ENCODE peak calls at places on chromosomes 1 and 21, in five cellular contexts. One of them, this sample, is unnamed. For H3K9me3, the result is how much of the 10 kb centered on the place peaks cover.

GRCh38 chr1:163928080-163928479 is 606.3 kb downstream of the NUF2 start:
- DNase-seq in cardiac muscle cell: no peak
- DNase-seq in psoas muscle: no peak
- DNase-seq in CD4-positive, alpha-beta memory T cell: no peak
- DNase-seq in fibroblast of lung: no peak
- DNase-seq in this sample: no peak

GRCh38 chr1:37930246-37931142 is 16.4 kb downstream of the INPP5B start:
- DNase-seq in cardiac muscle cell: peak
- DNase-seq in psoas muscle: no peak
- DNase-seq in CD4-positive, alpha-beta memory T cell: peak
- DNase-seq in fibroblast of lung: no peak
- DNase-seq in this sample: no peak

GRCh38 chr1:204089044-204089751 is 16.3 kb downstream of the SOX13 start:
- DNase-seq in cardiac muscle cell: no peak
- DNase-seq in psoas muscle: peak
- DNase-seq in CD4-positive, alpha-beta memory T cell: no peak
- DNase-seq in fibroblast of lung: peak
- DNase-seq in this sample: no peak

GRCh38 chr1:15328785-15329480 is 80.8 kb upstream of the EFHD2 start:
- DNase-seq in cardiac muscle cell: peak
- DNase-seq in psoas muscle: peak
- DNase-seq in CD4-positive, alpha-beta memory T cell: no peak
- DNase-seq in fibroblast of lung: peak
- DNase-seq in this sample: no peak

GRCh38 chr1:29805122-29805895 is 569.0 kb downstream of the PTPRU start:
- DNase-seq in cardiac muscle cell: peak
- DNase-seq in psoas muscle: no peak
- DNase-seq in CD4-positive, alpha-beta memory T cell: no peak
- DNase-seq in fibroblast of lung: no peak
- DNase-seq in this sample: no peak

GRCh38 chr1:7478797-7479499 is 292.1 kb upstream of the VAMP3 start:
- DNase-seq in cardiac muscle cell: no peak
- DNase-seq in psoas muscle: no peak
- DNase-seq in CD4-positive, alpha-beta memory T cell: no peak
- DNase-seq in fibroblast of lung: peak
- DNase-seq in this sample: no peak

GRCh38 chr1:31532114-31532644 is 44.1 kb upstream of the TINAGL1 start:
- DNase-seq in cardiac muscle cell: no peak
- DNase-seq in psoas muscle: no peak
- DNase-seq in CD4-positive, alpha-beta memory T cell: no peak
- DNase-seq in fibroblast of lung: no peak
- DNase-seq in this sample: no peak

GRCh38 chr1:8205771-8206170 is 112.1 kb upstream of the SLC45A1 start:
- DNase-seq in cardiac muscle cell: no peak
- DNase-seq in psoas muscle: no peak
- DNase-seq in CD4-positive, alpha-beta memory T cell: no peak
- DNase-seq in fibroblast of lung: peak
- DNase-seq in this sample: no peak

GRCh38 chr21:41130883-41131282 is 37.1 kb upstream of the BACE2 start:
- DNase-seq in cardiac muscle cell: no peak
- DNase-seq in psoas muscle: no peak
- DNase-seq in CD4-positive, alpha-beta memory T cell: no peak
- DNase-seq in fibroblast of lung: no peak
- DNase-seq in this sample: no peak

GRCh38 chr1:247883346-247883745 is 12.0 kb upstream of the OR2W3 start:
- DNase-seq in cardiac muscle cell: no peak
- DNase-seq in psoas muscle: no peak
- DNase-seq in CD4-positive, alpha-beta memory T cell: no peak
- DNase-seq in fibroblast of lung: no peak
- DNase-seq in this sample: no peak

GRCh38 chr1:165647517-165647916 is 16.5 kb downstream of the MGST3 start:
- DNase-seq in cardiac muscle cell: no peak
- DNase-seq in psoas muscle: no peak
- DNase-seq in CD4-positive, alpha-beta memory T cell: no peak
- DNase-seq in fibroblast of lung: no peak
- DNase-seq in this sample: no peak

GRCh38 chr1:41954533-41954944 is 35.8 kb upstream of the HIVEP3 start:
- DNase-seq in cardiac muscle cell: no peak
- DNase-seq in psoas muscle: no peak
- DNase-seq in CD4-positive, alpha-beta memory T cell: no peak
- DNase-seq in fibroblast of lung: peak
- DNase-seq in this sample: no peak

GRCh38 chr1:230303822-230304221 is 122.3 kb downstream of the PGBD5 start:
- DNase-seq in cardiac muscle cell: no peak
- DNase-seq in psoas muscle: no peak
- DNase-seq in CD4-positive, alpha-beta memory T cell: no peak
- DNase-seq in fibroblast of lung: peak
- DNase-seq in this sample: no peak

GRCh38 chr1:100627018-100627716 is 89.2 kb downstream of the GPR88 start:
- DNase-seq in cardiac muscle cell: no peak
- DNase-seq in psoas muscle: no peak
- DNase-seq in CD4-positive, alpha-beta memory T cell: no peak
- DNase-seq in fibroblast of lung: peak
- DNase-seq in this sample: no peak

GRCh38 chr1:36874271-36875017 is 159.9 kb downstream of the GRIK3 start:
- DNase-seq in cardiac muscle cell: no peak
- DNase-seq in psoas muscle: no peak
- DNase-seq in CD4-positive, alpha-beta memory T cell: no peak
- DNase-seq in fibroblast of lung: no peak
- DNase-seq in this sample: no peak

GRCh38 chr21:14116080-14116481 is 94.7 kb downstream of the LIPI start:
- DNase-seq in cardiac muscle cell: no peak
- DNase-seq in psoas muscle: no peak
- DNase-seq in CD4-positive, alpha-beta memory T cell: no peak
- DNase-seq in fibroblast of lung: no peak
- DNase-seq in this sample: no peak

GRCh38 chr21:25493722-25494121 is 113.6 kb downstream of the MRPL39 start:
- DNase-seq in cardiac muscle cell: no peak
- DNase-seq in psoas muscle: no peak
- DNase-seq in CD4-positive, alpha-beta memory T cell: no peak
- DNase-seq in fibroblast of lung: no peak
- DNase-seq in this sample: no peak

GRCh38 chr21:25489673-25490072 is 117.6 kb downstream of the MRPL39 start:
- DNase-seq in cardiac muscle cell: no peak
- DNase-seq in psoas muscle: no peak
- DNase-seq in CD4-positive, alpha-beta memory T cell: no peak
- DNase-seq in fibroblast of lung: no peak
- DNase-seq in this sample: no peak

GRCh38 chr21:25494804-25495203 is 112.5 kb downstream of the MRPL39 start:
- DNase-seq in cardiac muscle cell: no peak
- DNase-seq in psoas muscle: no peak
- DNase-seq in CD4-positive, alpha-beta memory T cell: no peak
- DNase-seq in fibroblast of lung: no peak
- DNase-seq in this sample: no peak

GRCh38 chr21:25490742-25491141 is 116.5 kb downstream of the MRPL39 start:
- DNase-seq in cardiac muscle cell: no peak
- DNase-seq in psoas muscle: no peak
- DNase-seq in CD4-positive, alpha-beta memory T cell: no peak
- DNase-seq in fibroblast of lung: no peak
- DNase-seq in this sample: no peak

GRCh38 chr21:25491267-25491666 is 116.0 kb downstream of the MRPL39 start:
- DNase-seq in cardiac muscle cell: no peak
- DNase-seq in psoas muscle: no peak
- DNase-seq in CD4-positive, alpha-beta memory T cell: no peak
- DNase-seq in fibroblast of lung: no peak
- DNase-seq in this sample: no peak
- H3K9me3 ChIP-seq in cardiac muscle cell: under half
- H3K9me3 ChIP-seq in psoas muscle: under half
- H3K9me3 ChIP-seq in CD4-positive, alpha-beta memory T cell: under half
- H3K9me3 ChIP-seq in fibroblast of lung: under half
- H3K9me3 ChIP-seq in this sample: under half

DNA sequence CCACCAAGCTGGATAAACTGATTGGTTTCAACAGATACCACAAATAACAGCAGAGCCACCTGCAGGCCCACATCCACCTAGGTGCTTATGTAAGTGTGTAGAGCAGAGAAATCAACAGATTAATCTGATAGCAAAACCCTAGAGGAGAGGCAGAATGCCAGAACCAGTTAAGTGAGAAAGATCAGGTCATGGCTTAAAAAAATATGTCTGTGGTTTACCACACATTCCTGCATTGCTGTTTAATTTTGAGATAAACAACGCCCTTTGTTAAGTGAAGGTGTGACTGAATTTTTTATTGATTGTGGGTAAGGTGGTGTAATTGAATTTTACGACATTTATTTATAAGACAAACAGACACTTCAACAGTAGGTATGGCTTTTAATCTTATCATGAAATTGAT is 21.2 kb downstream of the CRNN start:
- DNase-seq in cardiac muscle cell: no peak
- DNase-seq in psoas muscle: no peak
- DNase-seq in CD4-positive, alpha-beta memory T cell: peak
- DNase-seq in fibroblast of lung: no peak
- DNase-seq in this sample: no peak
- H3K9me3 ChIP-seq in cardiac muscle cell: under half
- H3K9me3 ChIP-seq in psoas muscle: under half
- H3K9me3 ChIP-seq in CD4-positive, alpha-beta memory T cell: under half
- H3K9me3 ChIP-seq in fibroblast of lung: under half
- H3K9me3 ChIP-seq in this sample: under half

DNA sequence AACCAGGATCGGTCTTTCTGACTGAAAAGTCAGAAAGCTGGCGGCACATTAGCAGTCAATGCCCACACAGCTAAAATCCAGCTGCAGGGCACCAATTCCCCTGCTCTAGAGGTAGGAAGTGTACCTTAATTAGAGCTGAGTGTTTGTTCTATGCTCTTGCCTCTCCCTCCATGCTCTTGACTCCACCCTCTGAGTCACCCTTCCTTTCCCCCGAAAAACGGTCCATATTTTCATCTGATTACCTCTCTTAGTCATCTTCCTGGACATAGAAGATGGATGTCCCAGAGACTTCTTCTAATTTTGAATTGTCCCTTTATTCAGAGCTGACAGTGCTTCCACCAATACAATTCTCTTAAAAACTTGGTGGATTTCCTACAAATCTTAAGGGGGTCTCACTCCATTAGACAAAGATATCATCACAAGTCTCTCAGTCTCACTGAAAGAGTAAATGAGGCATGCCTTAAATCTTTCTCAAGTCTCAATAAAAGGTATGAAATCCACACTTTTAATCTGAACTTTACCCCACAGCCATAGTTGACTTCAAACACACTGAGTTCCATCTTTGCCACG is 44.1 kb upstream of the SLC19A1 start:
- DNase-seq in cardiac muscle cell: no peak
- DNase-seq in psoas muscle: no peak
- DNase-seq in CD4-positive, alpha-beta memory T cell: no peak
- DNase-seq in fibroblast of lung: no peak
- DNase-seq in this sample: no peak
- H3K9me3 ChIP-seq in cardiac muscle cell: under half
- H3K9me3 ChIP-seq in psoas muscle: under half
- H3K9me3 ChIP-seq in CD4-positive, alpha-beta memory T cell: under half
- H3K9me3 ChIP-seq in fibroblast of lung: under half
- H3K9me3 ChIP-seq in this sample: under half

GRCh38 chr1:4002061-4002521 is 102.0 kb upstream of the C1orf174 start:
- DNase-seq in cardiac muscle cell: no peak
- DNase-seq in psoas muscle: no peak
- DNase-seq in CD4-positive, alpha-beta memory T cell: no peak
- DNase-seq in fibroblast of lung: no peak
- DNase-seq in this sample: no peak
- H3K9me3 ChIP-seq in cardiac muscle cell: under half
- H3K9me3 ChIP-seq in psoas muscle: under half
- H3K9me3 ChIP-seq in CD4-positive, alpha-beta memory T cell: under half
- H3K9me3 ChIP-seq in fibroblast of lung: under half
- H3K9me3 ChIP-seq in this sample: under half

GRCh38 chr21:9750341-9751086 is 770.9 kb upstream of the TPTE start:
- DNase-seq in cardiac muscle cell: no peak
- DNase-seq in psoas muscle: no peak
- DNase-seq in CD4-positive, alpha-beta memory T cell: no peak
- DNase-seq in fibroblast of lung: no peak
- DNase-seq in this sample: no peak
- H3K9me3 ChIP-seq in cardiac muscle cell: under half
- H3K9me3 ChIP-seq in psoas muscle: under half
- H3K9me3 ChIP-seq in CD4-positive, alpha-beta memory T cell: under half
- H3K9me3 ChIP-seq in fibroblast of lung: under half
- H3K9me3 ChIP-seq in this sample: under half

DNA sequence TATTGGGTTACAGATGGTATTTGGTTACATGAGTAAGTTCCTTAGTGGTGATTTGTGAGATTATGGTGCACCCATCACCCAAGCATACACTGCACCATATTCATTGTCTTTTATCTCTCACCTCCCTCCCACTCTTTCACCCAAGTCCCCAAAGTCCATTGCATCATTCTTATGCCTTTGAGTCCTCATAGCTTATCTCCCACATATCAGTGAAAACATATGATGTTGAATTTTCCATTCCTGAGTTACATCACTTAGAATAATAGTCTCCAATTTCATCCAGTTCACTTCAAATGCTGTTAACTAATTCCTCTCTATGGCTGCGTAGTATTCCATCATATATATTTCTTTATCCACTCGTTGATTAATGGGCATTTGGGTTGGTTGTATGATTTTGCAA is 36.8 kb upstream of the ZNF678 start:
- DNase-seq in cardiac muscle cell: no peak
- DNase-seq in psoas muscle: no peak
- DNase-seq in CD4-positive, alpha-beta memory T cell: no peak
- DNase-seq in fibroblast of lung: no peak
- DNase-seq in this sample: no peak
- H3K9me3 ChIP-seq in cardiac muscle cell: under half
- H3K9me3 ChIP-seq in psoas muscle: half or more
- H3K9me3 ChIP-seq in CD4-positive, alpha-beta memory T cell: under half
- H3K9me3 ChIP-seq in fibroblast of lung: under half
- H3K9me3 ChIP-seq in this sample: under half

This sample was measured in T-helper 17 cell.